ENCODE peak calls at places on chromosomes 2 and 18, in nine cellular contexts. I is mesenchymal stem cell; P is NCI-H1436; Y is pulmonary artery endothelial cell; M is NB4; E is H4; U is psoas muscle; H is NCI-H510A; G is activated CD4-positive, alpha-beta T cell treated with anti-CD3 and anti-CD28 coated beads for 1 hour. W is an unnamed sample.
A peak's percentile ranks its signal among the peaks of the same experiment; 100 is the strongest.

GRCh38 chr2:69767034-69767433 is 25.1 kb downstream of the ANXA4 start:
- DNase-seq in I (peak; percentile 74), P (no peak), Y (no peak), M (no peak), E (peak; percentile 80), U (no peak), H (no peak), G (no peak), W (no peak)

GRCh38 chr2:42961385-42961800 is 169.0 kb upstream of the HAAO start:
- DNase-seq in I (peak; percentile 56), P (no peak), Y (peak; percentile 54), M (peak; percentile 94), E (no peak), U (peak; percentile 81), H (no peak), G (no peak), W (no peak)

GRCh38 chr2:229445501-229446294 is 174.6 kb upstream of the PID1 start:
- DNase-seq in I (peak; percentile 45), P (no peak), Y (peak; percentile 1), M (no peak), E (no peak), U (peak; percentile 56), H (no peak), G (no peak), W (no peak)

GRCh38 chr2:115412501-115412900 is 970.1 kb downstream of the DPP10 start:
- DNase-seq in I (no peak), P (no peak), Y (no peak), M (no peak), E (no peak), U (no peak), H (no peak), G (no peak), W (no peak)

GRCh38 chr2:30164131-30164925 is 17.5 kb downstream of the YPEL5 start:
- DNase-seq in I (no peak), P (no peak), Y (no peak), M (no peak), E (no peak), U (no peak), H (no peak), G (no peak), W (no peak)

GRCh38 chr2:237486819-237487448 is at the start of gene MLPH:
- DNase-seq in I (peak; percentile 63), P (no peak), Y (no peak), M (no peak), E (no peak), U (peak; percentile 32), H (peak; percentile 38), G (no peak), W (no peak)

GRCh38 chr2:146844226-146844990 is 1000.4 kb upstream of the ACVR2A start:
- DNase-seq in I (no peak), P (no peak), Y (no peak), M (no peak), E (no peak), U (no peak), H (no peak), G (no peak), W (no peak)

GRCh38 chr18:45834303-45834702 is 8.8 kb downstream of the SIGLEC15 start:
- DNase-seq in I (no peak), P (no peak), Y (no peak), M (no peak), E (no peak), U (no peak), H (no peak), G (no peak), W (no peak)

GRCh38 chr2:23588788-23589187 is 203.8 kb downstream of the KLHL29 start:
- DNase-seq in I (no peak), P (no peak), Y (no peak), M (no peak), E (no peak), U (no peak), H (no peak), G (no peak), W (no peak)

GRCh38 chr2:175981546-175981945 is 20.5 kb downstream of the LNPK start:
- DNase-seq in I (no peak), P (no peak), Y (no peak), M (no peak), E (no peak), U (no peak), H (no peak), G (no peak), W (no peak)

GRCh38 chr18:41703744-41704530 is 251.1 kb upstream of the PIK3C3 start:
- DNase-seq in I (peak; percentile 63), P (no peak), Y (peak; percentile 5), M (no peak), E (no peak), U (no peak), H (no peak), G (no peak), W (no peak)

GRCh38 chr2:37698931-37699481 is 27.6 kb upstream of the CDC42EP3 start:
- DNase-seq in I (no peak), P (no peak), Y (no peak), M (no peak), E (no peak), U (no peak), H (no peak), G (no peak), W (no peak)

GRCh38 chr2:65640793-65641103 is 208.3 kb upstream of the SPRED2 start:
- DNase-seq in I (no peak), P (no peak), Y (no peak), M (no peak), E (no peak), U (no peak), H (no peak), G (no peak), W (no peak)

GRCh38 chr2:232075859-232076258 is 114.3 kb downstream of the DIS3L2 start:
- DNase-seq in I (no peak), P (no peak), Y (no peak), M (no peak), E (no peak), U (no peak), H (no peak), G (no peak), W (no peak)

GRCh38 chr2:134301099-134301970 is 47.5 kb downstream of the MGAT5 start:
- DNase-seq in I (peak; percentile 64), P (no peak), Y (peak; percentile 39), M (no peak), E (no peak), U (no peak), H (no peak), G (no peak), W (no peak)

GRCh38 chr18:76451475-76452331 is 43.3 kb downstream of the ZNF516 start:
- DNase-seq in I (peak; percentile 39), P (no peak), Y (no peak), M (no peak), E (no peak), U (no peak), H (peak; percentile 32), G (no peak), W (no peak)

GRCh38 chr2:70340921-70341765 is 39.3 kb upstream of the FAM136A start:
- DNase-seq in I (peak; percentile 43), P (peak; percentile 29), Y (no peak), M (peak; percentile 65), E (peak; percentile 35), U (no peak), H (peak; percentile 24), G (peak; percentile 15), W (peak; percentile 61)

GRCh38 chr2:119826370-119826961 is 66.7 kb downstream of the PTPN4 start:
- DNase-seq in I (peak; percentile 59), P (no peak), Y (peak; percentile 11), M (peak; percentile 77), E (peak; percentile 45), U (no peak), H (no peak), G (no peak), W (peak; percentile 31)

GRCh38 chr2:233413529-233414272 is 59.4 kb downstream of the DGKD start:
- DNase-seq in I (peak; percentile 72), P (peak; percentile 30), Y (no peak), M (peak; percentile 32), E (peak; percentile 96), U (peak; percentile 70), H (no peak), G (peak; percentile 65), W (no peak)

GRCh38 chr2:99656938-99657337 is 167.1 kb upstream of the REV1 start:
- DNase-seq in I (no peak), P (no peak), Y (no peak), M (no peak), E (no peak), U (no peak), H (no peak), G (no peak), W (no peak)

GRCh38 chr2:117308861-117309770 is 505.4 kb upstream of the DDX18 start:
- DNase-seq in I (no peak), P (no peak), Y (no peak), M (no peak), E (no peak), U (no peak), H (no peak), G (no peak), W (no peak)

GRCh38 chr2:108288534-108289106 is at the start of gene SULT1C2:
- DNase-seq in I (no peak), P (no peak), Y (no peak), M (no peak), E (peak; percentile 54), U (no peak), H (peak; percentile 94), G (no peak), W (no peak)

GRCh38 chr2:128524183-128524582 is 205.5 kb upstream of the HS6ST1 start:
- DNase-seq in I (no peak), P (no peak), Y (no peak), M (no peak), E (no peak), U (no peak), H (no peak), G (no peak), W (no peak)

GRCh38 chr18:2146092-2146491 is 425.2 kb downstream of the METTL4 start:
- DNase-seq in I (no peak), P (no peak), Y (no peak), M (no peak), E (no peak), U (no peak), H (no peak), G (no peak), W (no peak)

GRCh38 chr2:63975437-63976124 is 43.6 kb downstream of the VPS54 start:
- DNase-seq in I (no peak), P (no peak), Y (no peak), M (no peak), E (peak; percentile 4), U (no peak), H (no peak), G (no peak), W (no peak)

GRCh38 chr2:15725788-15726112 is 134.1 kb downstream of the DDX1 start:
- DNase-seq in I (no peak), P (no peak), Y (no peak), M (no peak), E (no peak), U (no peak), H (no peak), G (no peak), W (no peak)

GRCh38 chr2:8087480-8087840 is 594.4 kb upstream of the ID2 start:
- DNase-seq in I (no peak), P (no peak), Y (no peak), M (no peak), E (no peak), U (no peak), H (no peak), G (no peak), W (no peak)

GRCh38 chr2:197293252-197294007 is 17.1 kb downstream of the ANKRD44 start:
- DNase-seq in I (no peak), P (peak; percentile 16), Y (no peak), M (peak; percentile 86), E (no peak), U (no peak), H (no peak), G (no peak), W (no peak)

GRCh38 chr2:119760876-119761275 is 1.2 kb downstream of the PTPN4 start:
- DNase-seq in I (peak; percentile 57), P (no peak), Y (no peak), M (peak; percentile 45), E (peak; percentile 18), U (no peak), H (no peak), G (no peak), W (peak; percentile 24)

GRCh38 chr18:31396796-31397195 is 20.2 kb downstream of the DSG4 start:
- DNase-seq in I (peak; percentile 27), P (no peak), Y (no peak), M (no peak), E (no peak), U (no peak), H (no peak), G (no peak), W (no peak)

GRCh38 chr18:57780318-57781127 is 22.6 kb downstream of the ATP8B1 start:
- DNase-seq in I (peak; percentile 92), P (no peak), Y (peak; percentile 89), M (peak; percentile 73), E (peak; percentile 82), U (no peak), H (no peak), G (no peak), W (peak; percentile 35)

W was measured in GM13976.